ENCODE peak calls at places on chromosomes 16 and 17, in four cellular contexts. L is neural progenitor cell, F is hepatocyte, G is tibial artery. Z is an unnamed sample.
A peak's percentile ranks its signal among the peaks of the same experiment; 100 is the strongest.

GRCh38 chr17:50206604-50207293 is 5.3 kb upstream of the COL1A1 start:
- DNase-seq in L (peak; percentile 85), F (peak; percentile 74), G (peak; percentile 83), Z (no peak)

GRCh38 chr16:80720759-80721470 is 83.5 kb downstream of the CDYL2 start:
- DNase-seq in F (no peak), G (no peak), L (no peak), Z (no peak)

GRCh38 chr16:54180421-54181359 is 105.9 kb downstream of the IRX3 start:
- DNase-seq in G (no peak), F (no peak), L (no peak), Z (no peak)

GRCh38 chr17:47295874-47296255 is 27.9 kb upstream of the EFCAB13 start:
- DNase-seq in L (no peak), G (no peak), F (no peak), Z (no peak)

GRCh38 chr16:88747588-88748301 is 37.3 kb downstream of the PIEZO1 start:
- DNase-seq in F (no peak), G (no peak), L (no peak), Z (no peak)

GRCh38 chr16:78377312-78377711 is 277.9 kb downstream of the WWOX start:
- DNase-seq in G (no peak), F (no peak), L (no peak), Z (no peak)

GRCh38 chr16:29645699-29646187 is 17.3 kb upstream of the SPN start:
- DNase-seq in G (no peak), F (no peak), L (no peak), Z (no peak)

GRCh38 chr16:30407794-30408534 is 558 bp downstream of the ZNF771 start:
- DNase-seq in L (peak; percentile 56), F (no peak), G (no peak), Z (no peak)

GRCh38 chr16:566475-567361 is at the start of gene NHLRC4:
- DNase-seq in G (peak; percentile 79), L (peak; percentile 48), F (peak; percentile 80), Z (peak; percentile 55)

GRCh38 chr16:27428035-27428785 is 26.2 kb downstream of the IL21R start:
- DNase-seq in G (no peak), F (no peak), L (no peak), Z (no peak)

GRCh38 chr17:18141210-18141803 is 32.8 kb downstream of the MYO15A start:
- DNase-seq in G (no peak), F (peak; percentile 78), L (peak; percentile 70), Z (no peak)

GRCh38 chr16:28326881-28327610 is 34.7 kb downstream of the SBK1 start:
- DNase-seq in G (peak; percentile 64), L (peak; percentile 81), F (peak; percentile 63), Z (no peak)

GRCh38 chr17:63675607-63676539 is 24.1 kb downstream of the LIMD2 start:
- DNase-seq in L (no peak), F (peak; percentile 85), G (peak; percentile 91), Z (peak; percentile 84)

GRCh38 chr16:56289862-56290261 is 98.6 kb downstream of the GNAO1 start:
- DNase-seq in F (no peak), L (peak; percentile 30), G (no peak), Z (no peak)

GRCh38 chr17:19867094-19867653 is 562 bp downstream of the ULK2 start:
- DNase-seq in G (peak; percentile 86), L (peak; percentile 88), F (peak; percentile 84), Z (peak; percentile 81)

GRCh38 chr17:73064084-73064938 is 28.2 kb downstream of the SLC39A11 start:
- DNase-seq in L (peak; percentile 18), G (peak; percentile 82), F (no peak), Z (no peak)

GRCh38 chr17:48457080-48457836 is 27.2 kb upstream of the SKAP1 start:
- DNase-seq in G (no peak), F (peak; percentile 82), L (peak; percentile 83), Z (peak; percentile 88)

GRCh38 chr17:8275421-8276290 is 12.8 kb upstream of the RANGRF start:
- DNase-seq in G (no peak), F (no peak), L (no peak), Z (no peak)

GRCh38 chr17:77963441-77963840 is 4.9 kb downstream of the TNRC6C start:
- DNase-seq in L (peak; percentile 74), F (peak; percentile 80), G (no peak), Z (no peak)

GRCh38 chr17:43543771-43544575 is 2.2 kb downstream of the ETV4 start:
- DNase-seq in F (no peak), L (no peak), G (no peak), Z (no peak)

GRCh38 chr17:62596662-62597061 is 30.8 kb upstream of the MRC2 start:
- DNase-seq in F (no peak), L (no peak), G (no peak), Z (no peak)

GRCh38 chr17:28944862-28945741 is 6.2 kb downstream of the PHF12 start:
- DNase-seq in L (no peak), G (peak; percentile 13), F (no peak), Z (no peak)
- H3K4me1 ChIP-seq in L (peaks cover 40% of the 10 kb centered on the region), G (peaks cover 72% of the 10 kb centered on the region), F (peaks cover 21% of the 10 kb centered on the region), Z (peaks cover 36% of the 10 kb centered on the region)

DNA sequence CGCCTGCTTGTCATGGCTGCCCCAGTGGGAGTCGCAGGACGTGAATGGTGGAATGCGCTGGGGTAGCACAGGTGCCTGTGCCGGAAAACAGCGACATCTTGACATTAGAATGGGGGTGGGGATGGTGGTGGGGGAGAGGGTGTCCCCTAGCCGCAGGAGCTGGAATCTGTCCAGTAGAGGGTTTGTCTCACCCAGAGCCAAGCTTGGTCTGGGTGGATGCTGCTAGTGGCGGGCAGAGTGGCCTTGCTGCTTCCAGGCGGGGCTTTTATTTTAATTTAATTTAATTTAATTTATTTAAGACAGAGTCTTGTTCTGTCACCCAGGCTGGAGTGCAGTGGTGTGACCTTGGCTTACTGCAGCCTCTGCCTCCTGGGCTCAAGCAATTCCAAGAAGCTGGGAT is 7.7 kb downstream of the BAIAP2 start:
- DNase-seq in L (no peak), F (no peak), G (no peak), Z (no peak)
- TF ChIP-seq CTCF in L (no peak), F (no peak), G (no peak), Z (no peak)

GRCh38 chr17:81492706-81493105 is 19.9 kb downstream of the ACTG1 start:
- DNase-seq in L (no peak), F (no peak), G (no peak), Z (no peak)

GRCh38 chr17:81492202-81492601 is 20.4 kb downstream of the ACTG1 start:
- DNase-seq in G (no peak), L (no peak), F (no peak), Z (no peak)

GRCh38 chr17:81490599-81490992 is 22.0 kb downstream of the ACTG1 start:
- DNase-seq in F (no peak), G (no peak), L (no peak), Z (no peak)

GRCh38 chr17:81491193-81491592 is 21.4 kb downstream of the ACTG1 start:
- DNase-seq in F (peak; percentile 73), G (no peak), L (no peak), Z (no peak)

GRCh38 chr17:81491761-81492160 is 20.8 kb downstream of the ACTG1 start:
- DNase-seq in G (no peak), L (no peak), F (no peak), Z (no peak)
- H3K4me1 ChIP-seq in G (peaks cover 29% of the 10 kb centered on the region), L (peaks cover 25% of the 10 kb centered on the region), F (peaks cover 36% of the 10 kb centered on the region), Z (peaks cover 20% of the 10 kb centered on the region)

DNA sequence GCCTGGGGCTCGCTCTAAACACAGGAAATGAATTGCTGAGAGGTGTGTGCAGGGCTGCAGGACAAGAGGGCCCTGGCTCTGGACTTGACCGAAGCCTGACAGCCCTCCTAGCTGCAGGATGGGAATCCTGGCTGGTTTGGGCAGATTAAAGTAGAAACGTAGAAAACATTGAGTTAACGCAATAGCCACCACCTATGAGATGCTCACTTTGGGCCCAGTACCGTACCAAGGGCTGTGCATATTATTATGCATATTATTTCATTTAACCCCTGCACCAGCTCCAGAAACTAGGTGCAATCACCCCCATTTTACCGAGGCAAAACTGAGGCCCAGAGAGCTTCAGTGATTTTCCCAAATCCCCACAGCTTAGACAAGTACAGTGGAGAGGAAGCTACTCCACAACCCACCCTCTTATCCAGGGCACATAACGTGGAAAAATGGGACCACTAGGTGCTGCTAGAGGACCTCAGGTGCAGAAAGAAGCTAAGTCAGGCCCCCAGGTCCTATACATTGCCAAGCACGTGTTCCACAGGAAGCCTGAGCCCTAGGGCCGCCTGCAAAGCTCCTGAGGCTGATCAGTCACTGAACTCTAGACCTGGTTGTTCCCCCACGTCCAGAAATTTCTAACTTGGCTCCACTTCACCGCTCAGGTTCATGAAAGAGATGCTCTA is 79.2 kb downstream of the MYH11 start:
- DNase-seq in G (no peak), F (peak; percentile 28), L (peak; percentile 75), Z (no peak)
- TF ChIP-seq CTCF in G (no peak), F (peak; percentile 26), L (peak; percentile 59), Z (no peak)

DNA sequence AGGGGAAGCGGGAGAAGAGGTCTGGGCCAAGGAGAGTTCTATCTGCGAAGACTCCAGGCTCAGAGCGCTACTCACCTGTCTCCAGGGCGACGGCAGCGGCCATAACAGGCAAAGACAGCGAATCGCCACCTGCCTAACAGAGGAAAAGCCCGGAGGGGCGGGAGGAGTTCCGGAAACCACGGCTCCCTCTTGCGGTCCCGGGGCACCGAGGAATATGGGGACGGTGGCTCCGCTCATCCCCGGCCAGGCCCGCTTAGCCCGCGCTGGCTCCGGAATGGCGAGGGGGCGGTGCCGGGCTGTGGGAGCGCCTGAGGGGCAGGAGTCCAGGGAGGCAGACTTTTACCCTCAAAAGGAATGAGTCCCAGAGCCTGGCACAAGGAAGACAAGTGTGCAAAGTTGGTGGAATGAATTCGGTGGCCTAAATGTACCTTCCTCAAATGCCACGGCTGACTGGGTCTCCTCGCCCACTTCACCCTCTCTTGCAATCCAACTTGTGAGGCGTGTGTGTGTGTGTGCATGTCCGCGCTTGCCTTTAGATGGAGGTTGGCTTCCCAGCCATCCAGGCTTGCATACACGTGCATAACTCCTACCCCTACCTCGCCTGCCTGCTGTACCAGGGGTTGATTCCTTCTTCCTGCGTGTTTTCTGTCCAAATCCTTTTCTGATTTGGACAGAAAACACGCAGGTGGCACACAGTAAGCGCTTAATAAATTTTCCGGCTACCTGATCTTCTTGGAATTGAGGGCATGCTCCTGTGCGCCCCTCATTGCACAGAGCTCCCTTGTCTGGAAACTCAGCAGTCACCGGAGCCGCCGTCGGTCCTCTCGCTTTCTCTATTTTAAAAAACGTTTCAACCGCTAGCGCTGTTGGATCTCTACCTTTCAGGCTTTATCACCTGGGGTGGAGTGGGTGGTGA is 3.5 kb downstream of the C17orf100 start:
- DNase-seq in L (peak; percentile 79), G (no peak), F (peak; percentile 44), Z (peak; percentile 75)
- H3K4me1 ChIP-seq in L (peaks cover 36% of the 10 kb centered on the region), G (peaks cover 26% of the 10 kb centered on the region), F (peaks cover 32% of the 10 kb centered on the region), Z (peaks cover 6% of the 10 kb centered on the region)

DNA sequence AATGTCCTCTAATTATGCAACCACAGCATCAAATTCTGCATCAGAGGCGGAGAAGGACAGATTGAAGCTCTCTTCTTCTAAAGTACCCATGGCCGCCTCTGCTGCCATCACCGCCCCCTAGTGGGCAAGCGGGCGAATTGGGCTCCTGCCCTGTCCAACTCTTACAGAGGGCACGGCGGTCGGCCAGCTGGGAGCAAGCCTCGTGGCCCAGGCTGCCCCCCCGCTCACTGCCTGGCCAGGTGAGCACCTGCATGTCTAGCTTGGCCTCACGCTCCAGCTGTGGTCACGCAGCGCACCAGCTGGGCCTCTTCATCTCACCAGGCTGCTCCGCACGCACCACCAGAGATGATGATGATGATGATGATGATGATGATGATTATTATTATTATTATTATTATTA is 146.1 kb upstream of the TOM1L1 start:
- DNase-seq in L (peak; percentile 4), F (no peak), G (peak; percentile 59), Z (no peak)
- TF ChIP-seq CTCF in L (peak; percentile 45), F (peak; percentile 4), G (no peak), Z (no peak)

GRCh38 chr17:37133131-37133530 is 184.4 kb downstream of the AATF start:
- DNase-seq in L (no peak), F (no peak), G (no peak), Z (no peak)
- H3K4me1 ChIP-seq in L (peaks cover 75% of the 10 kb centered on the region), F (peaks cover 38% of the 10 kb centered on the region), G (no peaks in the 10 kb centered on the region), Z (no peaks in the 10 kb centered on the region)

GRCh38 chr17:75876938-75877751 is 1.2 kb downstream of the TRIM47 start:
- DNase-seq in F (peak; percentile 89), G (peak; percentile 99), L (peak; percentile 40), Z (peak; percentile 93)
- TF ChIP-seq CTCF in F (peak; percentile 10), G (no peak), L (no peak), Z (no peak)

Z was measured in left lung.